ENCODE peak calls at places on chromosomes 7 and 10, in seven cellular contexts. S, O, Q, K, N, G and B are unnamed samples.

GRCh38 chr7:79523426-79523825 is 70.0 kb upstream of the MAGI2 start:
- DNase-seq in G (no peak), N (no peak), O (no peak), S (no peak), Q (no peak), K (peak; percentile 35), B (no peak)

GRCh38 chr7:136847858-136848257 is 20.6 kb upstream of the CHRM2 start:
- DNase-seq in S (no peak), G (no peak), O (no peak), Q (no peak), K (no peak), N (no peak), B (no peak)

GRCh38 chr10:115654961-115655360 is 561.8 kb downstream of the ATRNL1 start:
- DNase-seq in Q (peak; percentile 2), S (no peak), O (no peak), K (peak; percentile 2), G (no peak), N (no peak), B (no peak)

GRCh38 chr7:151275813-151276577 is 27.5 kb upstream of the SMARCD3 start:
- DNase-seq in G (no peak), N (no peak), K (no peak), S (no peak), Q (no peak), O (no peak), B (peak; percentile 87)

GRCh38 chr7:133916621-133917020 is 210.5 kb upstream of the LRGUK start:
- DNase-seq in O (no peak), G (no peak), S (no peak), K (no peak), N (no peak), Q (no peak), B (no peak)

GRCh38 chr7:101816499-101817030 is 861 bp upstream of the CUX1 start:
- DNase-seq in Q (peak; percentile 67), N (no peak), O (peak; percentile 13), S (no peak), K (peak; percentile 86), G (no peak), B (no peak)

GRCh38 chr7:121891731-121892130 is 18.8 kb downstream of the PTPRZ1 start:
- DNase-seq in O (no peak), Q (no peak), S (no peak), N (no peak), K (no peak), G (no peak), B (no peak)

GRCh38 chr7:25179325-25179724 is 49.0 kb downstream of the NPVF start:
- DNase-seq in N (no peak), K (no peak), G (no peak), O (no peak), S (no peak), Q (no peak), B (no peak)

GRCh38 chr10:62681211-62681940 is 123.1 kb upstream of the ADO start:
- DNase-seq in G (no peak), O (peak; percentile 36), S (no peak), N (peak; percentile 78), Q (no peak), K (no peak), B (no peak)